ENCODE peak calls at places on chromosomes 3 and 15, in five cellular contexts. Y is K562, J is A549, M is GM12878, C is H1. K is an unnamed sample.
A peak's percentile ranks its signal among the peaks of the same experiment; 100 is the strongest.

GRCh38 chr3:2303567-2303966 is 204.9 kb downstream of the CNTN4 start:
- DNase-seq in M (no peak), J (no peak), Y (peak; percentile 10), C (peak; percentile 67), K (no peak)

GRCh38 chr15:90412356-90413194 is 24.5 kb downstream of the IQGAP1 start:
- DNase-seq in J (peak; percentile 47), Y (no peak), M (peak; percentile 72), C (no peak), K (no peak)

GRCh38 chr3:153901991-153902390 is 219.2 kb upstream of the ARHGEF26 start:
- DNase-seq in J (no peak), M (no peak), C (no peak), Y (no peak), K (no peak)

GRCh38 chr3:136818191-136818850 is 605 bp upstream of the SLC35G2 start:
- DNase-seq in M (no peak), Y (peak; percentile 70), J (peak; percentile 90), C (peak; percentile 61), K (peak; percentile 77)

GRCh38 chr3:133754455-133754854 is 8.3 kb downstream of the TF start:
- DNase-seq in J (no peak), C (no peak), M (no peak), Y (no peak), K (no peak)

GRCh38 chr3:52490938-52491526 is 4.1 kb upstream of the STAB1 start:
- DNase-seq in M (no peak), J (no peak), Y (no peak), C (no peak), K (no peak)

GRCh38 chr3:25289663-25290062 is 138.4 kb upstream of the RARB start:
- DNase-seq in C (no peak), Y (no peak), J (no peak), M (no peak), K (no peak)

GRCh38 chr3:65560901-65561300 is 477.8 kb downstream of the MAGI1 start:
- DNase-seq in M (no peak), J (no peak), Y (no peak), C (no peak), K (no peak)

DNA sequence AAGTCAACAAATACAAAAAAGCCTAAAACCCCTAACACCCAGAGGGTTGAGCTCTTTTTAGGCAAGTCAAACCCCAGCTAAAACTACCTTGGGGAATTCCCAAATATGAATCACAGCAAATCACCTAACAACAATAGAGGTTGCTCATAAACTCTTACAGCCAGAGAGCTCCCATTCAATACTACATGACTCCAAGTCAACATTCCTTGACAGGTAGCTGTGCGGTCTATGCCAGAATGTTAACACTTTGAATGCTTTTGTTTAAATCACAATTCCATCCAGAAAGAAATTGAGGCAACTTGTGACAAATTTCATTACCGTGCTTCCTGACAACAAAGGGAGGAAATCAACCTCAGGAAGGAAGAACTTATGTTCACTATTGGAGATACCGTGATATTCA is 7.5 kb upstream of the UACA start:
- DNase-seq in J (no peak), C (no peak), Y (no peak), M (no peak), K (no peak)
- TF ChIP-seq KDM1A in J (no peak), C (no peak), Y (no peak), M (no peak), K (no peak)

GRCh38 chr3:97425002-97425401 is 339.6 kb upstream of the ARL6 start:
- DNase-seq in J (no peak), C (no peak), Y (no peak), M (no peak), K (no peak)

GRCh38 chr3:97421565-97421964 is 343.0 kb upstream of the ARL6 start:
- DNase-seq in J (no peak), M (no peak), Y (no peak), C (no peak), K (no peak)
- TF ChIP-seq KDM1A in J (no peak), M (no peak), Y (no peak), C (no peak), K (no peak)

GRCh38 chr3:192917508-192918274 is at the start of gene MB21D2:
- DNase-seq in C (peak; percentile 69), J (peak; percentile 81), M (no peak), Y (peak; percentile 8), K (peak; percentile 47)
- TF ChIP-seq KDM1A in C (no peak), J (no peak), M (no peak), Y (no peak), K (no peak)

GRCh38 chr3:104594491-104594890 is 772.2 kb upstream of the ALCAM start:
- DNase-seq in C (no peak), Y (no peak), M (no peak), J (no peak), K (no peak)

GRCh38 chr3:104596551-104596950 is 770.2 kb upstream of the ALCAM start:
- DNase-seq in J (peak; percentile 59), Y (no peak), C (no peak), M (peak; percentile 20), K (peak; percentile 25)

GRCh38 chr3:104598848-104599501 is 767.7 kb upstream of the ALCAM start:
- DNase-seq in J (peak; percentile 9), C (no peak), M (no peak), Y (no peak), K (no peak)

DNA sequence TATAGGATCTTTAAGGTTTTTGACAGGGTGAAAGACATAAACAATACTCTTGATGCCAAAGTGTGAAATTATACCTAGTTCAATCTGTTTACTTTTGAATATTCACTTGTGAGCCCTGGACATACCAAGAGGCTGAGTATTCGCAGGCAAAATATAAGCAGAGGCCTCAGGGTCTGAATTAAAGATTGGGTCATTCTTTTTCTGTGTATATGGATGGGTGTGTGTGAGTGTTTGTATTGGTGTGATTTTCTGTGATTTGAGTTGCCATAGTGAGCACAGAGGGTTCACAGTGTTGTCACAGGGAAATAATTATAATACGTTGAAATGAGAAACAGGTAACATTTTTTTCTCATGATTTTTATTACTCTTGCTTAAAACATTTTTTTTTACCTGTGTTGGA is 770.7 kb upstream of the ALCAM start:
- DNase-seq in J (no peak), Y (no peak), C (no peak), M (no peak), K (no peak)
- TF ChIP-seq KDM1A in J (no peak), Y (no peak), C (no peak), M (no peak), K (no peak)

DNA sequence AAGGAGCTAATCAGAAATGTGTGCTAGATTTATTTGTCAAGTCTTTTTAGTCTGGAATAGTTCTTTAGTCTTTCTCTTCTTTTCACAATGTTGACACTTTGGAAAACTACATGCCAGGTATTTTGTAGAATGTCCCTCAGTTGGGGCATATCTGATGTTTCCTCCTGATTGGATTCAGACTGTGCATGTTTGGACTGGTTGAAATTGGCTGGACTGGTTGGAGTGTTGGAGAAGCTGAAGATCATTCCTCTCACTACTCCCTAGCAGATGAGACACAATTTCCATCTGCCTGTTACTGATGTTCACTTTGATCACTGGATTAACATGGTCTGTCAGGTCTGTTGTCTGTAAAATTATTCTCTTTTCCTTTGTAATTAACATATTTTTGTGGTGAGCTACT is 3.7 kb downstream of the NME9 start:
- DNase-seq in Y (no peak), C (no peak), M (no peak), J (no peak), K (no peak)
- TF ChIP-seq KDM1A in Y (no peak), C (no peak), M (no peak), J (no peak), K (no peak)